ENCODE peak calls at places on chromosomes 7 and 10, in seven cellular contexts. One of them, this sample, is unnamed.

GRCh38 chr10:14923972-14924371 is 29.9 kb downstream of the DCLRE1C start:
- DNase-seq in AG20443: no peak
- DNase-seq in substantia nigra: no peak
- DNase-seq in ureter: no peak
- DNase-seq in hepatocyte: no peak
- DNase-seq in PC-3: no peak
- DNase-seq in posterior cingulate gyrus: no peak
- DNase-seq in this sample: no peak

GRCh38 chr7:66265566-66265965 is 60.4 kb downstream of the TPST1 start:
- DNase-seq in AG20443: no peak
- DNase-seq in substantia nigra: no peak
- DNase-seq in ureter: no peak
- DNase-seq in hepatocyte: peak; percentile 24
- DNase-seq in PC-3: peak; percentile 25
- DNase-seq in posterior cingulate gyrus: no peak
- DNase-seq in this sample: no peak

GRCh38 chr7:50653116-50653854 is 88.1 kb upstream of the DDC start:
- DNase-seq in AG20443: peak; percentile 84
- DNase-seq in substantia nigra: no peak
- DNase-seq in ureter: no peak
- DNase-seq in hepatocyte: peak; percentile 71
- DNase-seq in PC-3: no peak
- DNase-seq in posterior cingulate gyrus: no peak
- DNase-seq in this sample: no peak

GRCh38 chr10:49748006-49748405 is 14.1 kb downstream of the OGDHL start:
- DNase-seq in AG20443: no peak
- DNase-seq in substantia nigra: no peak
- DNase-seq in ureter: no peak
- DNase-seq in hepatocyte: no peak
- DNase-seq in PC-3: no peak
- DNase-seq in posterior cingulate gyrus: peak; percentile 51
- DNase-seq in this sample: no peak

GRCh38 chr7:2621061-2621828 is 10.5 kb upstream of the TTYH3 start:
- DNase-seq in AG20443: peak; percentile 62
- DNase-seq in substantia nigra: no peak
- DNase-seq in ureter: no peak
- DNase-seq in hepatocyte: peak; percentile 83
- DNase-seq in PC-3: peak; percentile 14
- DNase-seq in posterior cingulate gyrus: no peak
- DNase-seq in this sample: no peak

GRCh38 chr7:31051598-31052503 is at the start of gene ADCYAP1R1:
- DNase-seq in AG20443: peak; percentile 40
- DNase-seq in substantia nigra: peak; percentile 32
- DNase-seq in ureter: no peak
- DNase-seq in hepatocyte: peak; percentile 39
- DNase-seq in PC-3: no peak
- DNase-seq in posterior cingulate gyrus: peak; percentile 95
- DNase-seq in this sample: peak; percentile 33

GRCh38 chr7:16078076-16078952 is 343.0 kb downstream of the CRPPA start:
- DNase-seq in AG20443: peak; percentile 33
- DNase-seq in substantia nigra: no peak
- DNase-seq in ureter: no peak
- DNase-seq in hepatocyte: peak; percentile 76
- DNase-seq in PC-3: peak; percentile 76
- DNase-seq in posterior cingulate gyrus: no peak
- DNase-seq in this sample: no peak

GRCh38 chr10:36344816-36345215 is 702.7 kb upstream of the FZD8 start:
- DNase-seq in AG20443: no peak
- DNase-seq in substantia nigra: no peak
- DNase-seq in ureter: no peak
- DNase-seq in hepatocyte: no peak
- DNase-seq in PC-3: no peak
- DNase-seq in posterior cingulate gyrus: no peak
- DNase-seq in this sample: no peak

GRCh38 chr10:59536151-59536550 is 173.5 kb downstream of the SLC16A9 start:
- DNase-seq in AG20443: peak; percentile 76
- DNase-seq in substantia nigra: no peak
- DNase-seq in ureter: no peak
- DNase-seq in hepatocyte: peak; percentile 32
- DNase-seq in PC-3: peak; percentile 84
- DNase-seq in posterior cingulate gyrus: no peak
- DNase-seq in this sample: no peak

GRCh38 chr7:91357379-91357778 is 93.1 kb downstream of the FZD1 start:
- DNase-seq in AG20443: no peak
- DNase-seq in substantia nigra: no peak
- DNase-seq in ureter: no peak
- DNase-seq in hepatocyte: no peak
- DNase-seq in PC-3: peak; percentile 25
- DNase-seq in posterior cingulate gyrus: no peak
- DNase-seq in this sample: no peak

GRCh38 chr10:88865281-88865876 is 13.7 kb upstream of the ANKRD22 start:
- DNase-seq in AG20443: peak; percentile 14
- DNase-seq in substantia nigra: no peak
- DNase-seq in ureter: no peak
- DNase-seq in hepatocyte: no peak
- DNase-seq in PC-3: peak; percentile 56
- DNase-seq in posterior cingulate gyrus: no peak
- DNase-seq in this sample: no peak

GRCh38 chr10:78952018-78952417 is 116.7 kb upstream of the ZMIZ1 start:
- DNase-seq in AG20443: no peak
- DNase-seq in substantia nigra: no peak
- DNase-seq in ureter: no peak
- DNase-seq in hepatocyte: no peak
- DNase-seq in PC-3: no peak
- DNase-seq in posterior cingulate gyrus: no peak
- DNase-seq in this sample: no peak

GRCh38 chr7:91250706-91251105 is 13.5 kb upstream of the FZD1 start:
- DNase-seq in AG20443: no peak
- DNase-seq in substantia nigra: no peak
- DNase-seq in ureter: no peak
- DNase-seq in hepatocyte: no peak
- DNase-seq in PC-3: no peak
- DNase-seq in posterior cingulate gyrus: no peak
- DNase-seq in this sample: no peak

GRCh38 chr10:77631241-77631640 is 6.4 kb downstream of the KCNMA1 start:
- DNase-seq in AG20443: no peak
- DNase-seq in substantia nigra: peak; percentile 37
- DNase-seq in ureter: no peak
- DNase-seq in hepatocyte: no peak
- DNase-seq in PC-3: no peak
- DNase-seq in posterior cingulate gyrus: peak; percentile 89
- DNase-seq in this sample: peak; percentile 15

This sample was measured in occipital lobe.